ENCODE peak calls at places on chromosomes 2 and 18, in ten cellular contexts. One of them, this sample, is unnamed. For H4K20me1, the result is how much of the 10 kb centered on the place peaks cover.

GRCh38 chr2:160278889-160279196 is 78.8 kb upstream of the ITGB6 start:
- DNase-seq in Karpas-422: no peak
- DNase-seq in osteoblast: no peak
- DNase-seq in astrocyte: no peak
- DNase-seq in PC-3: peak
- DNase-seq in mammary epithelial cell: no peak
- DNase-seq in MM.1S: no peak
- DNase-seq in GM23248: peak
- DNase-seq in IMR-90: peak
- DNase-seq in fibroblast of lung: peak
- DNase-seq in this sample: no peak

GRCh38 chr2:130390460-130391057 is 34.7 kb downstream of the PTPN18 start:
- DNase-seq in GM23248: no peak
- DNase-seq in astrocyte: no peak
- DNase-seq in IMR-90: no peak
- DNase-seq in osteoblast: no peak
- DNase-seq in mammary epithelial cell: no peak
- DNase-seq in fibroblast of lung: no peak
- DNase-seq in Karpas-422: peak
- DNase-seq in MM.1S: no peak
- DNase-seq in PC-3: no peak
- DNase-seq in this sample: peak

GRCh38 chr18:13532406-13533075 is 193.8 kb downstream of the FAM210A start:
- DNase-seq in fibroblast of lung: no peak
- DNase-seq in osteoblast: no peak
- DNase-seq in PC-3: no peak
- DNase-seq in Karpas-422: no peak
- DNase-seq in astrocyte: no peak
- DNase-seq in MM.1S: no peak
- DNase-seq in GM23248: no peak
- DNase-seq in mammary epithelial cell: no peak
- DNase-seq in IMR-90: no peak
- DNase-seq in this sample: no peak

GRCh38 chr2:215019085-215019484 is 119.3 kb downstream of the ABCA12 start:
- DNase-seq in astrocyte: no peak
- DNase-seq in fibroblast of lung: no peak
- DNase-seq in mammary epithelial cell: no peak
- DNase-seq in GM23248: no peak
- DNase-seq in Karpas-422: no peak
- DNase-seq in MM.1S: no peak
- DNase-seq in osteoblast: no peak
- DNase-seq in PC-3: no peak
- DNase-seq in IMR-90: no peak
- DNase-seq in this sample: no peak

GRCh38 chr2:202718614-202719013 is 83.8 kb downstream of the FAM117B start:
- DNase-seq in Karpas-422: no peak
- DNase-seq in astrocyte: peak
- DNase-seq in fibroblast of lung: peak
- DNase-seq in osteoblast: peak
- DNase-seq in mammary epithelial cell: peak
- DNase-seq in MM.1S: no peak
- DNase-seq in IMR-90: peak
- DNase-seq in PC-3: peak
- DNase-seq in GM23248: peak
- DNase-seq in this sample: no peak

GRCh38 chr18:5966514-5966913 is 71.2 kb upstream of the TMEM200C start:
- DNase-seq in astrocyte: no peak
- DNase-seq in osteoblast: no peak
- DNase-seq in Karpas-422: no peak
- DNase-seq in fibroblast of lung: no peak
- DNase-seq in GM23248: peak
- DNase-seq in mammary epithelial cell: no peak
- DNase-seq in PC-3: peak
- DNase-seq in IMR-90: peak
- DNase-seq in MM.1S: no peak
- DNase-seq in this sample: no peak

GRCh38 chr2:234289789-234290188 is 207.1 kb downstream of the ARL4C start:
- DNase-seq in PC-3: peak
- DNase-seq in astrocyte: peak
- DNase-seq in IMR-90: peak
- DNase-seq in MM.1S: peak
- DNase-seq in GM23248: peak
- DNase-seq in mammary epithelial cell: peak
- DNase-seq in Karpas-422: no peak
- DNase-seq in osteoblast: peak
- DNase-seq in fibroblast of lung: peak
- DNase-seq in this sample: peak

GRCh38 chr2:178047391-178047790 is 25.2 kb downstream of the PDE11A start:
- DNase-seq in osteoblast: no peak
- DNase-seq in IMR-90: no peak
- DNase-seq in mammary epithelial cell: no peak
- DNase-seq in Karpas-422: no peak
- DNase-seq in MM.1S: no peak
- DNase-seq in GM23248: no peak
- DNase-seq in fibroblast of lung: no peak
- DNase-seq in PC-3: no peak
- DNase-seq in astrocyte: no peak
- DNase-seq in this sample: no peak

GRCh38 chr2:158999458-158999857 is 31.0 kb downstream of the TANC1 start:
- DNase-seq in astrocyte: peak
- DNase-seq in mammary epithelial cell: peak
- DNase-seq in MM.1S: no peak
- DNase-seq in fibroblast of lung: peak
- DNase-seq in PC-3: peak
- DNase-seq in IMR-90: peak
- DNase-seq in osteoblast: peak
- DNase-seq in GM23248: peak
- DNase-seq in Karpas-422: no peak
- DNase-seq in this sample: no peak

GRCh38 chr2:26245810-26246209 is 1.1 kb downstream of the HADHB start:
- DNase-seq in osteoblast: peak
- DNase-seq in astrocyte: peak
- DNase-seq in mammary epithelial cell: peak
- DNase-seq in MM.1S: peak
- DNase-seq in fibroblast of lung: peak
- DNase-seq in Karpas-422: peak
- DNase-seq in PC-3: peak
- DNase-seq in GM23248: peak
- DNase-seq in IMR-90: peak
- DNase-seq in this sample: peak

DNA sequence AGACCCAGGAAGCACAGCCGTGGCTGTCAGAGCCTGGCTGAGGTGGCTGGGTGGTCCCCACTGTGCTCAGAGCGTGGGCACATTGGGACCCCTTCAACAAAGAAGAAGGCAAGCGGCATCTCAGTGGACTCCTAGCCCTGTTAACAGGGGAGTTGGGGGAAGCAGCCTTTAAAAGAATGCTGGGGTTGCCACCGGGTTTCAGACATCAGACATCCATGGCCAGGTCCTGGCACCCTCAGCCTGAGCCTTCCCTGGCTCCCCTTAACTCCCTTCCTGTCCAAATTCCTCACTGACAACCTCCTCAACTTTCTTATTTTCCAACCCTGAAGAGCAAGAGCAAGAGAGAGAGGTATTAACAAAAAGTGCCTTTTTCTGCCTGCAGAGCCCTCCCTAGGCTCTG is 24.8 kb upstream of the GNAL start:
- DNase-seq in Karpas-422: no peak
- DNase-seq in GM23248: no peak
- DNase-seq in osteoblast: no peak
- DNase-seq in IMR-90: no peak
- DNase-seq in fibroblast of lung: no peak
- DNase-seq in PC-3: no peak
- DNase-seq in MM.1S: no peak
- DNase-seq in astrocyte: no peak
- DNase-seq in mammary epithelial cell: no peak
- DNase-seq in this sample: no peak
- H4K20me1 ChIP-seq in Karpas-422: under half
- H4K20me1 ChIP-seq in GM23248: under half
- H4K20me1 ChIP-seq in osteoblast: under half
- H4K20me1 ChIP-seq in IMR-90: under half
- H4K20me1 ChIP-seq in fibroblast of lung: under half
- H4K20me1 ChIP-seq in PC-3: under half
- H4K20me1 ChIP-seq in MM.1S: under half
- H4K20me1 ChIP-seq in astrocyte: under half
- H4K20me1 ChIP-seq in mammary epithelial cell: under half
- H4K20me1 ChIP-seq in this sample: under half

DNA sequence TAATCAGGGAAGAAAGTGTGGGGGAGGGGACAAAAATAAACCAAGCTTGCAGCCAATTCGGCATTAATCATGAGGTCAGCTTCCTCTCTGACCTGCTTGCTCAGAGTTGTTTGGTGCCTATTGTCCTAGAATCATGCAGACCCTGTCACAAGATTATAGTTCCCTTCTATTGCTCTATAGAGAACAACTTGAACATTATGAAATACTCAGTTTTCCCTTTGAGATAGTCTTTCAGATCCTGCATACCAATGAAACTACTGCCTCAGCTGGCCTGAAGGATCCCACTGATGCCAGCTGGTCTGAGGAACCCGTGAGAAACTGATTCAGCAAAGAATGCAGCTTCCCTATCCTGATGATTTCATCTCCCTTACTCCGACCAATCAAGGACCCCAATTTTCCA is 955 bp upstream of the BBS5 start:
- DNase-seq in mammary epithelial cell: no peak
- DNase-seq in MM.1S: no peak
- DNase-seq in fibroblast of lung: peak
- DNase-seq in osteoblast: no peak
- DNase-seq in Karpas-422: no peak
- DNase-seq in astrocyte: peak
- DNase-seq in GM23248: peak
- DNase-seq in PC-3: peak
- DNase-seq in IMR-90: peak
- DNase-seq in this sample: no peak
- H2AFZ ChIP-seq in mammary epithelial cell: peak
- H2AFZ ChIP-seq in MM.1S: peak
- H2AFZ ChIP-seq in fibroblast of lung: no peak
- H2AFZ ChIP-seq in osteoblast: peak
- H2AFZ ChIP-seq in Karpas-422: no peak
- H2AFZ ChIP-seq in astrocyte: peak
- H2AFZ ChIP-seq in GM23248: peak
- H2AFZ ChIP-seq in PC-3: no peak
- H2AFZ ChIP-seq in IMR-90: peak
- H2AFZ ChIP-seq in this sample: peak

DNA sequence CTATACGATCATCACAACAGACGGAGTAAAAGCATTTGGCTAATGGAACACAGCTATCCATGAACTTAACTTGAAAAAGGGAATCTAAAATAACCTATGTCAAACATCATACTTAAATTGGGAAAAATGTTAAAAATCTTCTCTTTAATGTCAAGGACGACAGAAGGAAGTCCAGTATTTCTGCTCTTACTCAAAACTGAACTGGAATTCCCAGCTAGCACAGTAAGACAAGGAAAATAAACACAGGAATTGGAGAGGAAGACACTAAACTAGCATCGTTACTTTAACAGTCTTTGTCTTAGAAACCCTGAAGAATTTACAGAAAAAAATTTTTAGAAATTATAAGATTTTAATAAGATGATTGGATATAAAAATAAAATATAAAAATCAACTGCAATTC is 112.6 kb downstream of the HDAC4 start:
- DNase-seq in GM23248: no peak
- DNase-seq in mammary epithelial cell: no peak
- DNase-seq in osteoblast: no peak
- DNase-seq in Karpas-422: no peak
- DNase-seq in astrocyte: no peak
- DNase-seq in PC-3: no peak
- DNase-seq in MM.1S: no peak
- DNase-seq in fibroblast of lung: peak
- DNase-seq in IMR-90: peak
- DNase-seq in this sample: no peak
- H4K20me1 ChIP-seq in GM23248: under half
- H4K20me1 ChIP-seq in mammary epithelial cell: under half
- H4K20me1 ChIP-seq in osteoblast: under half
- H4K20me1 ChIP-seq in Karpas-422: under half
- H4K20me1 ChIP-seq in astrocyte: under half
- H4K20me1 ChIP-seq in PC-3: under half
- H4K20me1 ChIP-seq in MM.1S: under half
- H4K20me1 ChIP-seq in fibroblast of lung: under half
- H4K20me1 ChIP-seq in IMR-90: under half
- H4K20me1 ChIP-seq in this sample: under half

GRCh38 chr18:12254137-12254819 is at the start of gene CIDEA:
- DNase-seq in mammary epithelial cell: no peak
- DNase-seq in Karpas-422: no peak
- DNase-seq in astrocyte: no peak
- DNase-seq in IMR-90: no peak
- DNase-seq in fibroblast of lung: no peak
- DNase-seq in osteoblast: no peak
- DNase-seq in GM23248: peak
- DNase-seq in PC-3: no peak
- DNase-seq in MM.1S: no peak
- DNase-seq in this sample: no peak

GRCh38 chr18:12253027-12253426 is 1.1 kb upstream of the CIDEA start:
- DNase-seq in Karpas-422: no peak
- DNase-seq in fibroblast of lung: no peak
- DNase-seq in mammary epithelial cell: no peak
- DNase-seq in PC-3: no peak
- DNase-seq in osteoblast: no peak
- DNase-seq in MM.1S: no peak
- DNase-seq in GM23248: no peak
- DNase-seq in IMR-90: no peak
- DNase-seq in astrocyte: no peak
- DNase-seq in this sample: no peak

GRCh38 chr18:12252061-12252460 is 2.1 kb upstream of the CIDEA start:
- DNase-seq in GM23248: no peak
- DNase-seq in osteoblast: no peak
- DNase-seq in astrocyte: no peak
- DNase-seq in Karpas-422: no peak
- DNase-seq in PC-3: no peak
- DNase-seq in fibroblast of lung: no peak
- DNase-seq in mammary epithelial cell: no peak
- DNase-seq in IMR-90: no peak
- DNase-seq in MM.1S: no peak
- DNase-seq in this sample: no peak

GRCh38 chr18:12254820-12255511 is 805 bp downstream of the CIDEA start:
- DNase-seq in mammary epithelial cell: no peak
- DNase-seq in GM23248: no peak
- DNase-seq in astrocyte: no peak
- DNase-seq in PC-3: no peak
- DNase-seq in Karpas-422: no peak
- DNase-seq in osteoblast: no peak
- DNase-seq in IMR-90: no peak
- DNase-seq in MM.1S: no peak
- DNase-seq in fibroblast of lung: no peak
- DNase-seq in this sample: no peak

DNA sequence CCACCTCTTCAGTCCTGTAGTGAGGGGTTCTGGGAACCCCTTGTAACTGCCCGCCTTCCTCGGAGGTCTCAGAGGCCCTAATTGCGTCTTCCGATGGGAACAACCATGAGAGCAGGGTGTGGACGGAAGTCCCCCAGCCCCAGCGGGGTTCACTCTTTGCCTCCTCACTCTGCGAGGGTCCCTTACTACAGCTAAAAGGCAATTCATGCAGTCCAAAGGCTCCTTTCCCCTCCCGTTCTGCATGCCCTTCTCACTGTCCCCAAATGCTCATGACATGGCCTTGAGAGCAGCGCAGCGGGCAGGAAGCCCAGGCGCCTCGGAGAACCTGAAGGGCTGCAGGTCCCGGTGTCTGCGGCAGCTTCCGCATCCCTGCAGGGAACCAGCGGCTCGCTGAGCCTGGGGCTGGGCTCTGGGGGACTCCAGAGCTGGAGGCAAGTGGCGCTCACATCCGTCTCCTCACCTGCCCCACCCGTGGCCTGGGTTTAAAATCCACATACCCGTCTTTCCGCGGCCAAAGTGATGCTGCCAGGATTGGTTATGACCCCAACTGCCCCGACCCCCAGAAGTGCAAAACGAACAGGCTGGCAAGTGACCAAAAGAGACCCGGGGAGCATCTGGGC is 534 bp upstream of the CIDEA start:
- DNase-seq in osteoblast: no peak
- DNase-seq in mammary epithelial cell: no peak
- DNase-seq in IMR-90: no peak
- DNase-seq in GM23248: no peak
- DNase-seq in fibroblast of lung: no peak
- DNase-seq in PC-3: no peak
- DNase-seq in astrocyte: no peak
- DNase-seq in Karpas-422: no peak
- DNase-seq in MM.1S: no peak
- DNase-seq in this sample: no peak
- H2AFZ ChIP-seq in osteoblast: no peak
- H2AFZ ChIP-seq in mammary epithelial cell: peak
- H2AFZ ChIP-seq in IMR-90: peak
- H2AFZ ChIP-seq in GM23248: no peak
- H2AFZ ChIP-seq in fibroblast of lung: no peak
- H2AFZ ChIP-seq in PC-3: no peak
- H2AFZ ChIP-seq in astrocyte: peak
- H2AFZ ChIP-seq in Karpas-422: no peak
- H2AFZ ChIP-seq in MM.1S: no peak
- H2AFZ ChIP-seq in this sample: no peak